ENCODE peak calls at places on chromosomes 13 and 19, in seven cellular contexts. C is cardiac muscle cell, T is foreskin keratinocyte, B is AG09309, F is thyroid gland, A is pancreas, Z is NCI-H1092 treated with DMSO at 0.1 percent for 48 hours. K is an unnamed sample.

GRCh38 chr19:5536337-5536894 is 31.3 kb downstream of the TINCR start:
- DNase-seq in C (peak), Z (peak), T (no peak), F (peak), A (peak), B (no peak), K (no peak)

GRCh38 chr19:39131255-39131755 is 5.7 kb downstream of the PAK4 start:
- DNase-seq in C (no peak), F (peak), B (no peak), Z (no peak), A (no peak), T (no peak), K (no peak)

GRCh38 chr19:48637948-48638830 is 1.0 kb upstream of the DBP start:
- DNase-seq in F (peak), C (peak), A (peak), Z (peak), B (peak), T (no peak), K (peak)

GRCh38 chr19:47357788-47358680 is 8.9 kb downstream of the DHX34 start:
- DNase-seq in C (no peak), Z (no peak), B (no peak), A (no peak), T (no peak), F (no peak), K (no peak)

GRCh38 chr19:53870485-53870844 is 2.8 kb downstream of the MYADM start:
- DNase-seq in Z (no peak), B (no peak), F (peak), C (no peak), A (no peak), T (no peak), K (no peak)

GRCh38 chr13:31598990-31599389 is 140.3 kb upstream of the RXFP2 start:
- DNase-seq in T (no peak), C (no peak), F (no peak), Z (no peak), A (no peak), B (no peak), K (no peak)

GRCh38 chr19:52735734-52736133 is 890 bp upstream of the ZNF611 start:
- DNase-seq in F (peak), Z (no peak), T (no peak), C (peak), B (no peak), A (peak), K (peak)

GRCh38 chr19:54100560-54100959 is at the start of gene OSCAR:
- DNase-seq in B (no peak), T (no peak), A (peak), Z (no peak), C (no peak), F (no peak), K (no peak)

GRCh38 chr19:543912-544608 is at the start of gene GZMM:
- DNase-seq in Z (no peak), B (no peak), F (no peak), T (no peak), A (no peak), C (no peak), K (no peak)

GRCh38 chr19:29525901-29526729 is at the start of gene VSTM2B:
- DNase-seq in C (no peak), T (no peak), A (no peak), F (no peak), B (no peak), Z (no peak), K (no peak)

GRCh38 chr13:110684388-110685056 is 21.4 kb downstream of the CARS2 start:
- DNase-seq in B (no peak), C (no peak), T (no peak), F (no peak), A (no peak), Z (no peak), K (no peak)